ENCODE peak calls at places on chromosomes 6 and 20, in ten cellular contexts. R, X, H, U, B, C, S, I, L and A are unnamed samples.

GRCh38 chr6:158353851-158354508 is 41.7 kb downstream of the TULP4 start:
- DNase-seq in R (no peak), X (no peak), H (no peak), U (no peak), B (no peak), C (no peak), S (no peak), I (no peak), L (peak), A (no peak)

GRCh38 chr20:33392016-33392415 is 9.3 kb downstream of the CDK5RAP1 start:
- DNase-seq in R (no peak), X (peak), H (no peak), U (no peak), B (no peak), C (no peak), S (no peak), I (no peak), L (peak), A (no peak)

GRCh38 chr20:12847862-12848261 is 160.9 kb upstream of the SPTLC3 start:
- DNase-seq in R (no peak), X (no peak), H (no peak), U (no peak), B (no peak), C (no peak), S (no peak), I (no peak), L (no peak), A (no peak)

GRCh38 chr6:13924146-13924948 is 405 bp upstream of the RNF182 start:
- DNase-seq in R (peak), X (no peak), H (no peak), U (peak), B (peak), C (peak), S (peak), I (peak), L (peak), A (peak)

GRCh38 chr6:84575264-84575663 is 189.1 kb downstream of the TBX18 start:
- DNase-seq in R (no peak), X (peak), H (no peak), U (no peak), B (no peak), C (no peak), S (no peak), I (no peak), L (peak), A (no peak)

GRCh38 chr6:1667012-1667804 is 57.5 kb downstream of the FOXC1 start:
- DNase-seq in R (no peak), X (peak), H (no peak), U (no peak), B (no peak), C (no peak), S (no peak), I (no peak), L (no peak), A (no peak)

GRCh38 chr20:48794360-48794759 is 33.4 kb downstream of the PREX1 start:
- DNase-seq in R (no peak), X (no peak), H (no peak), U (peak), B (peak), C (no peak), S (no peak), I (no peak), L (no peak), A (no peak)

GRCh38 chr6:24935753-24936152 is at the start of gene RIPOR2:
- DNase-seq in R (peak), X (no peak), H (peak), U (peak), B (peak), C (no peak), S (peak), I (peak), L (no peak), A (peak)

GRCh38 chr20:23088891-23089290 is 2.8 kb upstream of the CD93 start:
- DNase-seq in R (no peak), X (no peak), H (no peak), U (no peak), B (no peak), C (no peak), S (no peak), I (no peak), L (no peak), A (no peak)

GRCh38 chr20:41245086-41245707 is 72.3 kb downstream of the ZHX3 start:
- DNase-seq in R (no peak), X (no peak), H (no peak), U (peak), B (no peak), C (no peak), S (no peak), I (no peak), L (peak), A (no peak)

GRCh38 chr6:15157479-15157878 is 88.4 kb upstream of the JARID2 start:
- DNase-seq in R (no peak), X (no peak), H (no peak), U (no peak), B (no peak), C (no peak), S (no peak), I (no peak), L (no peak), A (no peak)

GRCh38 chr6:149043476-149044130 is 273.9 kb upstream of the TAB2 start:
- DNase-seq in R (no peak), X (no peak), H (no peak), U (peak), B (no peak), C (peak), S (no peak), I (peak), L (peak), A (no peak)